ENCODE peak calls at places on chromosomes 16 and 17, in four cellular contexts. A is A549, J is K562, U is H1. D is an unnamed sample.
A peak's percentile ranks its signal among the peaks of the same experiment; 100 is the strongest.

GRCh38 chr16:68590201-68590994 is 51.3 kb downstream of the ZFP90 start:
- DNase-seq in A (peak; percentile 48), J (peak; percentile 62), U (peak; percentile 64), D (peak; percentile 60)

GRCh38 chr16:55480228-55480655 is 1.2 kb downstream of the MMP2 start:
- DNase-seq in A (no peak), J (peak; percentile 11), U (no peak), D (no peak)

GRCh38 chr16:85303354-85303883 is 191.1 kb upstream of the CIBAR2 start:
- DNase-seq in A (peak; percentile 89), J (peak; percentile 90), U (no peak), D (peak; percentile 28)

GRCh38 chr17:5184284-5184683 is 7.4 kb downstream of the ZNF594 start:
- DNase-seq in A (no peak), J (no peak), U (no peak), D (no peak)

GRCh38 chr16:9966569-9967157 is 215.6 kb downstream of the GRIN2A start:
- DNase-seq in A (no peak), J (no peak), U (no peak), D (peak; percentile 21)

GRCh38 chr17:70070297-70071027 is 4.6 kb upstream of the KCNJ16 start:
- DNase-seq in A (no peak), J (no peak), U (no peak), D (no peak)

GRCh38 chr17:43939886-43940285 is 2.4 kb downstream of the PPY start:
- DNase-seq in A (no peak), J (no peak), U (no peak), D (no peak)

GRCh38 chr17:80104321-80104955 is 3.1 kb downstream of the GAA start:
- DNase-seq in A (no peak), J (no peak), U (no peak), D (no peak)

GRCh38 chr17:79872762-79873161 is 33.5 kb upstream of the CBX4 start:
- DNase-seq in A (no peak), J (no peak), U (no peak), D (no peak)

GRCh38 chr17:41666336-41666680 is 22.4 kb upstream of the EIF1 start:
- DNase-seq in A (peak; percentile 52), J (peak; percentile 53), U (no peak), D (no peak)

GRCh38 chr16:70576431-70577255 is 53.0 kb downstream of the SF3B3 start:
- DNase-seq in A (no peak), J (peak; percentile 25), U (no peak), D (peak; percentile 28)

GRCh38 chr17:27385626-27386025 is 70.6 kb upstream of the KSR1 start:
- DNase-seq in A (no peak), J (no peak), U (no peak), D (no peak)

GRCh38 chr16:76277099-76278030 is at the start of gene CNTNAP4:
- DNase-seq in A (no peak), J (no peak), U (no peak), D (no peak)
- TF ChIP-seq RNF2 in A (no peak), J (no peak), U (no peak), D (no peak)

GRCh38 chr17:77318021-77318420 is 177.3 kb downstream of the SEC14L1 start:
- DNase-seq in A (no peak), J (no peak), U (no peak), D (no peak)

GRCh38 chr17:77319211-77320031 is 178.7 kb downstream of the SEC14L1 start:
- DNase-seq in A (peak; percentile 95), J (peak; percentile 94), U (no peak), D (no peak)

GRCh38 chr17:77320501-77321256 is 179.9 kb downstream of the SEC14L1 start:
- DNase-seq in A (no peak), J (peak; percentile 80), U (no peak), D (no peak)

GRCh38 chr17:77318491-77319210 is 177.9 kb downstream of the SEC14L1 start:
- DNase-seq in A (no peak), J (peak; percentile 43), U (no peak), D (no peak)

DNA sequence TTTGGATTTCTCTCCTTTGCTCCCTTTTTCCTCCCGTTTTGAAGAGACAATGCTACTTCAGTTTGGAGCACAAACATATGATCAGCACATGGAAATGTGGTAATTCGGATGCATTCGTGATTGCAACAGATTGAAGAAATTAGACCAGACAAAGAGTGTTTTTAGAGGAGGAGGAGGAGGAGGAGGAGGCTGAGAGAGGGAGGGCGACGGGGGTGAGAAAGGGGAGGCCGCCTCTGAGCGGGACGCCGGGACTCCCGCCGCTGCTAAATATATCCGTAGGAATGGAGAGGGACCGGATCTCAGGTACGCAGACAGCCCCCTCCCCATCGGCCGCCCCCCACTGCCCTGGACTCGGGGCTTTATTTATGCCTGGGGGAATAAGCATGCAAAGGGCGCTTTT is 179.3 kb downstream of the SEC14L1 start:
- DNase-seq in A (no peak), J (peak; percentile 41), U (no peak), D (no peak)
- TF ChIP-seq RNF2 in A (no peak), J (no peak), U (no peak), D (no peak)

GRCh38 chr17:62825182-62825581 is 17.1 kb upstream of the MARCHF10 start:
- DNase-seq in A (no peak), J (no peak), U (no peak), D (no peak)

GRCh38 chr17:62822080-62822904 is 14.2 kb upstream of the MARCHF10 start:
- DNase-seq in A (no peak), J (no peak), U (no peak), D (peak; percentile 16)

GRCh38 chr17:62826956-62827355 is 18.8 kb upstream of the MARCHF10 start:
- DNase-seq in A (no peak), J (no peak), U (no peak), D (no peak)

GRCh38 chr17:62823111-62823895 is 15.2 kb upstream of the MARCHF10 start:
- DNase-seq in A (no peak), J (no peak), U (no peak), D (no peak)

DNA sequence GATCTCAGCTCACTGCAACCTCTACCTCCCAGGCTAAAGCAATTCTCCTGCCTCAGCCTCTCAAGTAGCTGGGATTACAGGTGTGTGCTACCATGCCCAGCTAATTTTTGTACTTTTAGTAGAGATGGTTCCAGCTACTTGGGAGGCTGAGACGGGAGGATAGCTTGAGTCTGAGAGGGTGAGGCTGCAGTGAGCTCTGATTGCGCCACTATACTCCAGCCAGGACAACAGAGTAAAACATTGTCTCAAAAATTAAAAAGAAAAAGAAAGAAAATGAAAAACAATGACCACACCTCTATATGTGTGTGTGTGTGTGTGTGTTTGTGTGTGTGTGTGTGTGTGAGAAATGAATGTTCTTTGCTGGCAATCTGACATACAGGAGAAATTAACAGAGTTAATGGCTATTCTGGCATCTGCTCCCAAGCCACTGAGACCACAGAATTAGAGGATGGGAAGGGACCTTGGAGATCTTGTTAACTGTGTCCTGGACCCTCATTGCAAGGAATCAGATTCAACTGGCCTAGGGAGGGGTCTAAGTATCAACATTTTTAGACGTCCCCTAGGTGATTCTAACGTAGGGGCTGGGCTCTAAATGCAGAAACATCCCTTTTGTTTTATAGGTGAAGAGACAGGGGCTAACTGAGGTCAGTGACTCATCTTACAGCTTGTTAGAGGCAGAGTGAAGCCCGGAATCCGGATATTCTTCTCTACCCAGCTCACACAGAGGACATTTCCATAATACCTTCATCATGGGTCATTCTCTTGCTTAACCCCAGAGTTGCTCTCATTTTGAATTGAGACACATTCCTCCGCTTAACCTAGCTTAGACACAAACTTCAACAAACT is 16.4 kb upstream of the MARCHF10 start:
- DNase-seq in A (peak; percentile 66), J (no peak), U (peak; percentile 79), D (peak; percentile 49)
- TF ChIP-seq RNF2 in A (no peak), J (no peak), U (no peak), D (no peak)

GRCh38 chr17:37239690-37240344 is 136.0 kb upstream of the C17orf78 start:
- DNase-seq in A (peak; percentile 38), J (peak; percentile 30), U (no peak), D (peak; percentile 8)
- TF ChIP-seq RNF2 in A (no peak), J (no peak), U (no peak), D (no peak)

D was measured in HepG2.